ENCODE peak calls at places on chromosomes 3 and 15, in eight cellular contexts. T is GM20000, I is nephron progenitor cell, P is brain microvascular endothelial cell, F is foreskin fibroblast, E is adrenal gland, L is epithelial cell of esophagus, H is uterus. K is an unnamed sample.

GRCh38 chr3:18335202-18335601 is 89.9 kb downstream of the SATB1 start:
- DNase-seq in H (no peak), T (no peak), E (no peak), L (no peak), I (no peak), F (peak), P (no peak), K (no peak)

GRCh38 chr3:169668081-169668956 is 4.8 kb upstream of the MECOM start:
- DNase-seq in T (no peak), P (no peak), I (peak), E (no peak), L (peak), H (no peak), F (peak), K (no peak)

GRCh38 chr15:25481208-25481862 is 42.5 kb upstream of the UBE3A start:
- DNase-seq in F (no peak), P (no peak), L (peak), I (peak), T (no peak), E (no peak), H (no peak), K (no peak)

GRCh38 chr3:111668912-111669488 is 73.9 kb upstream of the ZBED2 start:
- DNase-seq in T (peak), H (no peak), P (no peak), L (peak), F (peak), I (peak), E (no peak), K (no peak)

GRCh38 chr15:91032919-91033803 is 10.8 kb upstream of the VPS33B start:
- DNase-seq in F (peak), L (peak), E (peak), T (peak), I (peak), P (no peak), H (no peak), K (no peak)

GRCh38 chr3:99901200-99901926 is 83.7 kb downstream of the CMSS1 start:
- DNase-seq in T (no peak), I (no peak), P (peak), H (no peak), F (peak), L (peak), E (no peak), K (no peak)

GRCh38 chr15:60077581-60078359 is 73.7 kb downstream of the FOXB1 start:
- DNase-seq in I (no peak), P (no peak), H (no peak), T (no peak), L (no peak), E (no peak), F (no peak), K (no peak)

GRCh38 chr15:56812255-56812654 is 78.9 kb upstream of the ZNF280D start:
- DNase-seq in H (no peak), L (no peak), E (no peak), F (no peak), I (no peak), P (no peak), T (no peak), K (no peak)

GRCh38 chr3:136954980-136955780 is 2.6 kb upstream of the IL20RB start:
- DNase-seq in P (no peak), I (no peak), H (no peak), F (peak), L (no peak), E (no peak), T (no peak), K (no peak)

GRCh38 chr3:160588023-160588422 is 22.7 kb upstream of the KPNA4 start:
- DNase-seq in E (no peak), T (no peak), I (no peak), H (no peak), F (no peak), P (no peak), L (no peak), K (no peak)

GRCh38 chr15:60720493-60721231 is 241.7 kb upstream of the ICE2 start:
- DNase-seq in I (no peak), P (no peak), F (no peak), E (peak), H (no peak), L (no peak), T (peak), K (no peak)

GRCh38 chr3:135134717-135135116 is 339.7 kb downstream of the EPHB1 start:
- DNase-seq in I (no peak), T (no peak), F (no peak), E (no peak), L (no peak), H (no peak), P (no peak), K (no peak)

GRCh38 chr15:73822998-73823397 is 50.4 kb upstream of the TBC1D21 start:
- DNase-seq in F (peak), L (peak), P (peak), H (no peak), E (no peak), I (peak), T (no peak), K (no peak)

GRCh38 chr15:28884151-28884940 is 1.4 kb upstream of the APBA2 start:
- DNase-seq in P (no peak), H (no peak), T (no peak), E (no peak), F (no peak), L (no peak), I (no peak), K (no peak)

GRCh38 chr3:149790265-149790664 is 2.1 kb downstream of the ANKUB1 start:
- DNase-seq in H (no peak), P (peak), L (peak), T (no peak), E (no peak), I (no peak), F (peak), K (no peak)

GRCh38 chr15:44011238-44011873 is 183.7 kb downstream of the FRMD5 start:
- DNase-seq in E (no peak), T (no peak), H (no peak), L (no peak), P (no peak), I (no peak), F (no peak), K (no peak)

GRCh38 chr15:43511012-43511885 is 6.2 kb upstream of the MAP1A start:
- DNase-seq in L (peak), T (peak), P (no peak), E (peak), H (no peak), F (peak), I (peak), K (no peak)

GRCh38 chr3:13770390-13771169 is 109.3 kb downstream of the WNT7A start:
- DNase-seq in T (no peak), E (no peak), I (peak), P (no peak), F (no peak), L (no peak), H (no peak), K (no peak)

GRCh38 chr3:188487652-188488051 is 333.7 kb downstream of the LPP start:
- DNase-seq in F (no peak), T (no peak), H (no peak), L (no peak), I (no peak), P (no peak), E (no peak), K (no peak)

GRCh38 chr3:98645039-98645438 is 51.6 kb upstream of the CPOX start:
- DNase-seq in I (no peak), T (no peak), P (no peak), L (peak), H (no peak), F (peak), E (no peak), K (no peak)

GRCh38 chr3:71564361-71564760 is 19.2 kb downstream of the FOXP1 start:
- DNase-seq in L (peak), I (no peak), H (no peak), F (no peak), T (no peak), E (no peak), P (no peak), K (no peak)

GRCh38 chr15:34366271-34367043 is 539 bp downstream of the LPCAT4 start:
- DNase-seq in P (no peak), I (peak), E (peak), T (peak), H (peak), L (peak), F (peak), K (peak)

GRCh38 chr3:190737451-190737850 is 125.0 kb downstream of the GMNC start:
- DNase-seq in H (no peak), T (no peak), F (no peak), L (no peak), P (no peak), I (no peak), E (no peak), K (no peak)

GRCh38 chr3:188689101-188689574 is 482.6 kb upstream of the TPRG1 start:
- DNase-seq in I (no peak), E (peak), F (peak), T (no peak), P (peak), H (no peak), L (peak), K (no peak)

GRCh38 chr15:68326711-68327412 is 49.3 kb downstream of the FEM1B start:
- DNase-seq in T (no peak), L (no peak), E (no peak), I (no peak), P (no peak), H (no peak), F (no peak), K (no peak)

GRCh38 chr3:158918008-158918407 is 116.2 kb downstream of the MFSD1 start:
- DNase-seq in P (peak), L (peak), F (peak), H (no peak), T (peak), I (peak), E (peak), K (no peak)

GRCh38 chr3:107752202-107752990 is 229.6 kb downstream of the BBX start:
- DNase-seq in H (no peak), F (peak), E (no peak), T (no peak), P (peak), I (no peak), L (peak), K (no peak)

GRCh38 chr3:27228805-27229204 is 140.4 kb downstream of the NEK10 start:
- DNase-seq in P (no peak), T (no peak), E (no peak), F (no peak), I (no peak), H (no peak), L (peak), K (no peak)
- TF ChIP-seq CTCF in P (peak), T (no peak), E (no peak), F (no peak), I (no peak), H (no peak), L (peak), K (no peak)

DNA sequence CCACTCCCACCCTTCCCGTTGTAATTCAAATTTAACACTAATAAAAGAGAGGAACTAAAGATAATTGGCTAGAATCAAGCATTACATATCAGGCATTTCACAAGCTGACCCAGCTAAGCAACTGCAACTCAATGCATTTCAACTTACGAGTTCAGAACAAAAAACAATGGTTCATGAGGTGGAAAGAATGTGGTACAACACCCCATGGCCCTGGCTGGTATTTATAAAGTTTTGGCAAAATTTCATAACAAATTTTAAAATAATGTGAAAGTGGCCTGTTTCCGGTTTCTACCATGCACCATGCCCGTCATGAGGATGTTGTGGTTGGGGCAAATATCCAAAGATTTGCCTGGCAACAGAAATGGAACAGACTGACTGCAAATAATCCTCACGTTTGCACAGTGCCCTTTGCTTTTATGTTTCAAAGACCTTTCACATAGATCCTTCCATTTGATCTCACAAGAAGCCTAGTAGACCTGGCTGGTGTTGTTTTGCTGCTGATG is 455.3 kb upstream of the NR2F2 start:
- DNase-seq in F (peak), I (no peak), T (no peak), L (peak), P (peak), H (peak), E (peak), K (no peak)
- TF ChIP-seq CTCF in F (no peak), I (no peak), T (no peak), L (peak), P (no peak), H (no peak), E (no peak), K (no peak)

GRCh38 chr3:11632564-11632963 is 11.2 kb downstream of the VGLL4 start:
- DNase-seq in I (no peak), F (no peak), E (no peak), L (no peak), H (no peak), P (no peak), T (no peak), K (no peak)
- TF ChIP-seq CTCF in I (no peak), F (no peak), E (no peak), L (no peak), H (no peak), P (no peak), T (no peak), K (no peak)

DNA sequence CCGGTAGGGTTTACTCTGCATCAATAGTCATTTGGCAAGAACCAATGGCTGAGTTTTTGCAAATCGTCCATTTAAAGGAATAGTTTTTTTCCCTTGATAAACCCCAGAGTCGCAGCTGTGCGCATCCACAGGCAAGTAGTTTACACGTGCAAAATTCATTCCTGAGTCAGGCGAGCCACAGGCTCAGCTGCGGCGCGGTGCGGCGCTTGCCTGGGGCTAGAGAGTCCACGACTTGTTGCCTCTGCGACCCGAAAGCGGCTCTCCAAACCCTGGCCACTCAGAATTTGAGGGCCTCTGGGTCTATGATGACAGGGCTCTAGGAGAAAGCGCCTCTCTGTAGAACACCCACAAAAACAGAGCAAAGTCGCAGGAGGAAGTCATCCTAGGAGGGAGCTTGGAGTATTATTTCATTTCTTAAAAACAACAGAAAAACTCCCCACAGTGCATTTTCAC is 36.6 kb downstream of the ZIC4 start:
- DNase-seq in T (no peak), L (no peak), H (no peak), I (no peak), E (no peak), F (peak), P (no peak), K (no peak)
- TF ChIP-seq CTCF in T (no peak), L (no peak), H (no peak), I (no peak), E (no peak), F (no peak), P (no peak), K (no peak)

DNA sequence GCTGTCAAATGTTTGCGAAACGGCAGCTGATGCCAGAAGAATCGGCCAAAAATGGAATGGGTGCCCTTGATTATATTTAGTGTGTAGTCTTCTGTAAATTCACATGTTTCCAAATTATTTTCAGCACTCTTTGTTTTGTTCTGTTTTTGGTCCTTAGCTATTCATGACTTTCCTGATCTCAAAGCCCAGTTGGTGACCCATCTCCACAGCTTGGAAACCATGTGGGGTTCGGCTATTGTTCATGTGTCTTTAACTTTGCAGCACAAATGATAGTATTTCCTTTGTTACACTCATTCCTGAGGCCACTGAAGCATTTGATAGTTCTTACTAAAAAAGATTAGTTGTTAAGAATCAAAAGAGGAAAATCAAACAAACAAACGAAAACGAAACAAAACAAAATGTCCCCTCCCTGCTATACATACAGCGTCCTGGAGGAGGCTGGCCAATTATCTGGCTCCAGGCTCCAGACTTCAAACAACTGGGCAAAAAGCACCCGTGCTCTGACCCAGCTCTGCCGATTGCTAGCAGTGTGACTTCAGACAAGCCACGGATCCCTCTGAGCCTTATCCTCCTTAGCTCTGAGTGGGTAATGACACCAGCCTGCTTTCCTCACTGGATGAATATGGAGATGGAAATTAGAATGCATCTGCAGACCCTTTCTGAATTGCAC is 121.0 kb downstream of the CACNA2D3 start:
- DNase-seq in P (no peak), L (peak), E (no peak), H (no peak), T (no peak), I (no peak), F (peak), K (no peak)
- TF ChIP-seq CTCF in P (no peak), L (peak), E (no peak), H (no peak), T (no peak), I (no peak), F (no peak), K (no peak)

DNA sequence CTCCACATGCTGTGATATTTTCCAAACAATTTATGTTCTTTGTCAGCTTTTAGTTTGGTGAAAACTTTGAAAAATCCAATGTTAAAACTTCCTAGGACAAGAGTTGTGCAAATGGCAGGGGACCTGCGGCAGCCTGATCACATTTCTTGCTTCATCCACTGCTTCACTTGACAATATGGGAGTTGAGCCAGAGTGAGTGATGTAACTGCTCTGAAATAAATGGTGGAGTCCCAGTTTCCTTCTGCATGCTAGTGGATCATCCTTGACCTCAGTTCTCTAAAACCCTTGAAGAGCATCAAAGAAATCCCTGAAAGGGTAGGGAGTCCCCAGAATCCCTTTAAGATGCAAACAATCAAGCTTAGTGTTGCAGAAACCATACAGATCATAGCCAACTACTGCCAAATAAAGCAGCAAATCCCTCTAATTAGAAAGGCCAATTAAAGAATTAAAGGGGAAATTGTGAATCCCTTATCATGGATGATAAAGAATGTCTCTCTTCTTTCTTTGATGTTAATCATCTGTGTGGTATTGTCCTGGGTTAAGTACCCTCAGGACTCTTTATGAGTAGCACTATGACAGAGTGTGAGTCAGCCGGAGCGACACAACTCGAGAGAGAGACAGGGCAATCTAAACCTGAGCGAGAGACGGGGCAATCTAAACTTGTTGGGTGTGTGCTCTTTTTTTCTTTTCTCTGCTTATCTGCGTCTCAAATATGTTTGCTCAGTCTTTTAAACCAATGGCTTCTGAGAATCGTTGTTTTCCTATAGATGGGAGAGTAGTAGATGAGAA is 41.8 kb upstream of the GAP43 start:
- DNase-seq in H (no peak), P (peak), L (peak), E (no peak), I (no peak), T (no peak), F (peak), K (no peak)
- TF ChIP-seq CTCF in H (no peak), P (no peak), L (no peak), E (no peak), I (no peak), T (no peak), F (no peak), K (no peak)

GRCh38 chr3:113557374-113557773 is 25.0 kb downstream of the SIDT1 start:
- DNase-seq in F (peak), I (no peak), H (no peak), E (no peak), L (peak), T (no peak), P (peak), K (no peak)
- TF ChIP-seq CTCF in F (no peak), I (no peak), H (no peak), E (no peak), L (peak), T (no peak), P (peak), K (no peak)

GRCh38 chr3:194187543-194187942 is 51.6 kb downstream of the HES1 start:
- DNase-seq in L (no peak), T (no peak), F (no peak), H (no peak), E (no peak), I (no peak), P (no peak), K (no peak)
- TF ChIP-seq CTCF in L (no peak), T (no peak), F (no peak), H (no peak), E (no peak), I (no peak), P (no peak), K (no peak)